ENCODE peak calls at places on chromosomes 5 and 9, in seven cellular contexts. C, F, B, N, S, E and K are unnamed samples.

GRCh38 chr5:134103998-134104612 is 10.4 kb upstream of the TCF7 start:
- DNase-seq in C (no peak), E (no peak), N (no peak), F (no peak), S (no peak), B (no peak), K (no peak)

GRCh38 chr5:181218795-181219124 is 4.3 kb upstream of the TRIM41 start:
- DNase-seq in C (no peak), E (no peak), F (no peak), S (no peak), N (no peak), B (no peak), K (no peak)

GRCh38 chr5:26482817-26483375 is 555.5 kb downstream of the CDH9 start:
- DNase-seq in B (peak), C (peak), E (peak), S (no peak), N (peak), F (no peak), K (no peak)

GRCh38 chr5:10828241-10828640 is 67.2 kb upstream of the DAP start:
- DNase-seq in F (no peak), S (no peak), N (no peak), B (no peak), E (no peak), C (no peak), K (no peak)

GRCh38 chr5:160165137-160166068 is 46.2 kb upstream of the PWWP2A start:
- DNase-seq in B (peak), S (no peak), F (no peak), N (peak), E (peak), C (peak), K (no peak)

GRCh38 chr9:93466416-93467061 is 13.2 kb upstream of the FAM120AOS start:
- DNase-seq in F (no peak), B (peak), N (no peak), E (peak), C (no peak), S (no peak), K (no peak)

GRCh38 chr5:82165740-82166530 is 112.2 kb downstream of the RPS23 start:
- DNase-seq in B (peak), E (peak), S (peak), F (no peak), C (peak), N (peak), K (peak)

GRCh38 chr9:13209498-13209897 is 70.0 kb downstream of the MPDZ start:
- DNase-seq in N (no peak), F (no peak), S (no peak), C (no peak), E (no peak), B (no peak), K (no peak)

GRCh38 chr9:107333363-107333762 is 50.3 kb downstream of the RAD23B start:
- DNase-seq in S (no peak), F (no peak), C (no peak), E (no peak), N (no peak), B (no peak), K (no peak)

GRCh38 chr9:133238851-133239532 is 29.9 kb upstream of the OBP2B start:
- DNase-seq in C (peak), N (peak), E (peak), B (peak), S (peak), F (peak), K (no peak)

GRCh38 chr5:179270581-179271300 is 74.5 kb downstream of the ADAMTS2 start:
- DNase-seq in C (no peak), F (no peak), B (peak), N (no peak), S (no peak), E (no peak), K (no peak)

GRCh38 chr9:16877256-16877655 is 6.8 kb upstream of the BNC2 start:
- DNase-seq in S (no peak), C (no peak), B (no peak), E (no peak), F (no peak), N (no peak), K (no peak)

GRCh38 chr5:9288234-9288633 is 257.6 kb downstream of the SEMA5A start:
- DNase-seq in S (no peak), C (peak), B (peak), E (no peak), N (no peak), F (no peak), K (no peak)

GRCh38 chr5:170606939-170607338 is 103.1 kb downstream of the KCNIP1 start:
- DNase-seq in E (no peak), B (no peak), C (peak), N (no peak), F (no peak), S (no peak), K (no peak)

GRCh38 chr9:91056917-91057316 is 255.3 kb downstream of the SYK start:
- DNase-seq in F (no peak), C (no peak), B (no peak), E (no peak), S (no peak), N (no peak), K (no peak)

GRCh38 chr5:154058055-154059038 is 19.6 kb downstream of the MFAP3 start:
- DNase-seq in C (no peak), E (no peak), B (no peak), N (no peak), F (no peak), S (no peak), K (no peak)

GRCh38 chr5:30390095-30390494 is 803.4 kb upstream of the CDH6 start:
- DNase-seq in E (no peak), N (no peak), B (peak), F (no peak), C (no peak), S (no peak), K (no peak)

GRCh38 chr9:21608200-21608599 is 126.1 kb upstream of the IFNE start:
- DNase-seq in F (no peak), N (no peak), E (no peak), B (no peak), C (no peak), S (no peak), K (no peak)

GRCh38 chr5:42940853-42941252 is 99.3 kb downstream of the ANXA2R start:
- DNase-seq in S (no peak), E (peak), N (no peak), B (no peak), F (no peak), C (no peak), K (no peak)

DNA sequence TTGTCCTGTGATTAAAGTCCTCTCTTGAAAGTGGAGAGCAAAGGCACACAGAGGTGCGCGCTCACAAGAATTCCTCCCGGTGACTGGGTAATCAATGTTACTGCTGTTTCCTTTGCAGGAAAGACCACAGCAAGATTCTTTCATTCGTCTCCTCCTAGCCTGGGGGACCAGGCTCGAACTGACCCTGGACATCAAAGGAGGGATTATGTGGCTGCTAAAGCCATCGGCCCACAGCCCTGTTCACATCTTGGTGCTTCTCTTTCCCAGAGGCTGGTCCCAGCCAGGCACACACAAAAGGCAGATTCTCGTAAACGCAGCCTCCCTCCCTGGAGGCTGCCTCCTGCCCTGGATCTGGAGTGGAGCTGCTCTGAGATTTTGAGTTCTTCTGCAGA is 230.9 kb downstream of the FANCC start:
- DNase-seq in B (no peak), S (no peak), E (no peak), F (no peak), C (peak), N (no peak), K (no peak)
- TF ChIP-seq CTCF in B (no peak), S (no peak), E (no peak), F (no peak), C (no peak), N (no peak), K (no peak)

DNA sequence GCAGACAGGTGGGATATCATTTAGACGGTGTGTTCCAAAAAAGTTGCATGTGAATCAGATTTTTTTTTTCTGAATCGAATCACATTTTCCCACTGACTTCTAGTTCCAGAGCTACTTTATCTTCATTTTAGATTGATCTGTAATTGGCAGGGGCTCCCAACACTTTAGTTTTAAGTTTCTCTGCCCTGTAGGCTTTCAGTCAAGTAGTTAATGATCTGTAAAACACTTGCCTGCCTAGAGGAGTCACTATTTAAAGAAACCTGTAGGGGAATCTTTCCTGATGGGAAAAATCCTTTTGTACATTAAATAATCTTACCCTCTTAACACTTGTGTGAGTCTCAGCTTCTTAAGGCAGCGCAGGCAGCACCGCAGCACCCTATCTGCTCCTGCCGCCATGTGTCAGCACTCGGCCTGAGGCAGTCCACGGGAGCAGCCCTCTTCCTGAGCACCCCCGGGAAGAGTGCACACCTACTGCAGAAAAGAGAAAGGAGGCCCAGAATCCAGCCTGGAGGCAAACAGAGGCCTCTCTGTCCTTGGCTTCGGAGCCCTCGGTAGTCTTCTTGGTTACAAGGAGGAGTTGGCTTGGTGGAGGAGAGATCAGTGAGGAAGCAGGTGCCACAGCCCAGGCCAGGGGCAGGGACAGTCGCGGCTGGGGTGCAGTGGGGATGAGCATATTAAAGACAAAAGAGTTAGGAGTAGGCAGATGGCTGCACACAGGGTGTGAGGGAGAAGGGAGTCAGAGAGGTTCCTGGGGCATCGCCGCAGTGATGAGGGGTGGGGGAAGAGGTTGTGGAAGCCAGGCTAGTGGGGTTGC is 209.3 kb downstream of the GAPVD1 start:
- DNase-seq in E (no peak), S (no peak), B (no peak), N (no peak), C (no peak), F (no peak), K (no peak)
- H3K27ac ChIP-seq in E (no peak), S (no peak), B (no peak), N (no peak), C (no peak), F (no peak), K (no peak)

DNA sequence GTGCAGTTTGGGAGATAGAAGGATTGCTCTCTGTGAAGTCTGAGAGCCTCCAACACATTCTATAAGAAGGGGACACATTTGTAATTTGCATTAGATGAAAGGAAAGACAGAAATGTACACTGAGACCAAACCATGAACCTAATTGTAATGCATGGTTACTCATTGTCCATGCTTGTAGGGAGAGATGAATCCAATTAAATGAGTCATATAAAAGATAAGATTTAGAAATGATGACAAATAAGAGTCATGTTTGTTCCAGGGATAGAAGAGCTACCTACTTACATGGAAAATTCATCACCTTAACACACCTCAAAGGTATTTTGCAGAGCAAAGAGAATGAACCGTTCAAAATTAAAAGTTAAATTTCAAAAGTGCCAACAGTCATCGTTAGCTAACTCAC is 85.1 kb downstream of the FBXL7 start:
- DNase-seq in S (no peak), E (no peak), C (no peak), B (no peak), F (no peak), N (no peak), K (no peak)
- TF ChIP-seq CTCF in S (no peak), E (no peak), C (no peak), B (no peak), F (no peak), N (no peak), K (no peak)

DNA sequence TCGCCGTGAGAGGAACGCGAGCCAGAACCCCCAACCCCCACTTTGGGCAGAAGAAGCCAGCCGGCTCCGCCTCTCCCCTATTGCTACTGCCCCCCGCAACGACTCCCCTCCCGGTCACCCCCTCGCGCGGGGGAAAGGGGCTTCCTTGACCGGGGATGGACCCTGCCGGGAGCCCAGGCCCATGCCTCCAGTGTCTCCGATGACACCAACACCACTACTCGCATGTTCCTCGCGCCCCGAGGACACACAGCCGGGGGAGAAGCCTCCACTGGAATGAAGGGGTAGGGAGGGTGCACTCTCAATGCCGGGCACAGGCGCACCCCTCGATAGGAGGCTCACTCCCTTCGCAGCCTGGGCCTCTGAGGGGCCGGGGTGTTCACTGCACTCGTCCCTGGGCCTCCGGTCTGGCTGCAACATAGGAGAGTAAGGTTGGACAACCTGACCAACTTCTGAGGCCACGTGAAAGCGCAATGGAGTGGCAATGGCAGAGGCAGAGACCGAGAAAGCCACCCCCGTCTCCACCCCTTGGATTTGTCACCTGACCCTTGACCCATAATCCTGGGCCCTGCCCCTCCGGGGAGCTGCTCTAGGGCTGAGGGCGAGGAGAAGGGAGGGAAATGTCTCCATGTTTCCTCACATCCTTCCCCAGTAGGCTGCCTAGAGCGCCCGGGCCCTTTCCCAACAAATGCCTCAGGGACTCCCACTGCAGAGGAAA is 1.0 kb upstream of the CNTFR start:
- DNase-seq in N (no peak), C (peak), E (no peak), B (peak), S (no peak), F (no peak), K (no peak)
- H3K27ac ChIP-seq in N (no peak), C (no peak), E (no peak), B (no peak), S (no peak), F (no peak), K (no peak)

DNA sequence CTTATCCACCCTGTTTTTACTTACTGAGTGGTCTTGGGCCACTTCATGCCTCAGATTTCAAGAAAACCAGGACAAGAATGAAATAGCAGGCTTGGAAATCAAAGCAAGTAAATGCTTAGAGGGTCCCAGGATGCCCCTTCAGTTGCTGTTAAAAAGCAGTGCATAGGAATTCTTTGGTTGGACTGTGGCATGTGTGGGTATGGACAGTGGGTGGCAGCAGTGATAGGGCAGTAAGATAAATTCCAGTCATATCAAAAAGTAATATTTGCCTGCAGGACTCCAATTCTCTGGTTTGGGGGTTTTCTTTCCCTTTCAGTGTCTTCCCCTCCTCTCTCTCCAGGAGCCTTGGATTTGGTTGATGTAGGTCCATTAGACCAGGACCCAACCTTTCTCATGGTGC is 306.7 kb upstream of the CLINT1 start:
- DNase-seq in C (no peak), B (no peak), E (no peak), S (no peak), F (no peak), N (no peak), K (no peak)
- TF ChIP-seq CTCF in C (peak), B (peak), E (no peak), S (no peak), F (no peak), N (no peak), K (no peak)

GRCh38 chr5:122180146-122180712 is 50.9 kb downstream of the ZNF474 start:
- DNase-seq in S (no peak), N (no peak), F (no peak), B (no peak), C (no peak), E (no peak), K (no peak)
- H3K27ac ChIP-seq in S (no peak), N (no peak), F (no peak), B (no peak), C (no peak), E (no peak), K (no peak)

DNA sequence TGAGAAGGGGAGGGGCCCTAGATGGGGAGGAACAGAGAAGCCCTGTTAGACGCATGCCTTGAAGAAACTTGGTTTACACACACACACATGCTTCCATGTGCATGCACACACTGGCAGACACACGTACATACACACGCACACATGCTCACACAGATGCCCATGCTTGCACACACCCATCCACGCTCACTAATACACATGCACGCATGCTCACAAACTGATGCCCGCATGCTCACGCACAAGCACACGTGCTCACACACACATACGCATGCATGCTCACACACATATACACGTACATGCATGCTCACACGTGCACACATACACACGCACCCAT is 32.1 kb upstream of the EGFL7 start:
- DNase-seq in F (no peak), C (no peak), S (no peak), N (no peak), E (no peak), B (no peak), K (no peak)
- TF ChIP-seq CTCF in F (no peak), C (no peak), S (no peak), N (no peak), E (no peak), B (no peak), K (no peak)

DNA sequence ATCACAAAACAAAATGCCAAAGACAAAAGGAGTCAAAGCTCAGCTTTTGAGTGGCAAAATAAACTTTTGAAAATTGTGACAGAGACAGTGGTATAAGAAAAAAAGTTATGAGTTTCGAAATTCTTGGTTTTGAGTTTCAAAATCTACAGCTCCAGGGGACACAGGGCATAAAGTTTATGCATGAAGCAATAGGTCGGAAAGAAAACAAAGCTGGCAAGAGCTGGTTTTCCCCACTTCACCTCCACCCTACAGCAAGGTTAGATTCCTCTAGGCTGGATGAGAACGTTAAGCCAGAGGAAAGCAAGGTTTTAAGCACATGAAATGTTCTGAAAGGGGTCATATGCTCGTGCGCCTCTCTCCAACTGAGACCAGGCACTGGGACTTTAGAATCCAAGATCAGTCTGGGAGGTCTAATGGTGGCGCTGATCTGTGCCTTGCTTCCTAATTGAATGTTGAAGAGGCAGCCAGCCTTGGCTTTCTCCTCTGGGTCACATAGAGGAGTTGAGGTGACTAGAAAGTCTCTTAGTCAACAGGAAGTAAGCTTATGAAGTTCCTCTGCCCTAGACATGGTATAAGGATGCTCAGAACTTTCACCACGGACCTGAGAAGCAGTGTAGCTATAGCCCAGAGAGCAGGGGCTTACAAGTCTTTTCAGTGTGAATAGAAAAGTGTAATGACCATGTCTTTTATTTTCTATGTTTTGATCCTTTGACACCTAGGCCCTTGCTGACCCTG is 167.7 kb upstream of the DMAC1 start:
- DNase-seq in E (no peak), N (no peak), F (no peak), S (no peak), C (no peak), B (no peak), K (no peak)
- H3K27ac ChIP-seq in E (no peak), N (no peak), F (no peak), S (no peak), C (no peak), B (no peak), K (no peak)

GRCh38 chr9:129898205-129898604 is 62.9 kb downstream of the USP20 start:
- DNase-seq in F (no peak), B (peak), S (no peak), E (no peak), C (no peak), N (no peak), K (no peak)
- TF ChIP-seq CTCF in F (no peak), B (peak), S (no peak), E (no peak), C (no peak), N (no peak), K (no peak)

GRCh38 chr9:23590601-23591000 is 235.4 kb downstream of the ELAVL2 start:
- DNase-seq in S (no peak), B (no peak), N (no peak), C (no peak), F (no peak), E (no peak), K (no peak)
- H3K27ac ChIP-seq in S (no peak), B (no peak), N (no peak), C (no peak), F (no peak), E (no peak), K (no peak)